ENCODE peak calls at places on chromosomes 4 and X, in eight cellular contexts. One of them, this sample, is unnamed.

GRCh38 chr4:73450398-73451004 is 14.5 kb downstream of the AFP start:
- DNase-seq in H9: peak; percentile 35
- DNase-seq in HepG2: no peak
- DNase-seq in GM23338: peak; percentile 47
- DNase-seq in GM23248: peak; percentile 95
- DNase-seq in H1: peak; percentile 51
- DNase-seq in PC-9: no peak
- DNase-seq in mammary epithelial cell: peak; percentile 52
- DNase-seq in this sample: no peak

GRCh38 chr4:139907001-139907809 is 241.6 kb downstream of the MGST2 start:
- DNase-seq in H9: no peak
- DNase-seq in HepG2: no peak
- DNase-seq in GM23338: no peak
- DNase-seq in GM23248: no peak
- DNase-seq in H1: no peak
- DNase-seq in PC-9: no peak
- DNase-seq in mammary epithelial cell: no peak
- DNase-seq in this sample: no peak

GRCh38 chrX:136457303-136457917 is 30.3 kb upstream of the BRS3 start:
- DNase-seq in H9: no peak
- DNase-seq in HepG2: no peak
- DNase-seq in GM23338: no peak
- DNase-seq in GM23248: no peak
- DNase-seq in H1: no peak
- DNase-seq in PC-9: peak; percentile 96
- DNase-seq in mammary epithelial cell: no peak
- DNase-seq in this sample: no peak

GRCh38 chr4:54703182-54703581 is 45.4 kb downstream of the KIT start:
- DNase-seq in H9: no peak
- DNase-seq in HepG2: no peak
- DNase-seq in GM23338: no peak
- DNase-seq in GM23248: no peak
- DNase-seq in H1: no peak
- DNase-seq in PC-9: no peak
- DNase-seq in mammary epithelial cell: no peak
- DNase-seq in this sample: no peak

GRCh38 chrX:38045697-38046096 is 39.3 kb downstream of the SYTL5 start:
- DNase-seq in H9: no peak
- DNase-seq in HepG2: no peak
- DNase-seq in GM23338: no peak
- DNase-seq in GM23248: no peak
- DNase-seq in H1: no peak
- DNase-seq in PC-9: no peak
- DNase-seq in mammary epithelial cell: no peak
- DNase-seq in this sample: no peak

GRCh38 chr4:175469519-175469918 is 342.5 kb downstream of the GPM6A start:
- DNase-seq in H9: no peak
- DNase-seq in HepG2: no peak
- DNase-seq in GM23338: no peak
- DNase-seq in GM23248: peak; percentile 52
- DNase-seq in H1: no peak
- DNase-seq in PC-9: peak; percentile 45
- DNase-seq in mammary epithelial cell: peak; percentile 12
- DNase-seq in this sample: no peak

GRCh38 chr4:29734343-29734742 is 985.8 kb upstream of the PCDH7 start:
- DNase-seq in H9: no peak
- DNase-seq in HepG2: no peak
- DNase-seq in GM23338: no peak
- DNase-seq in GM23248: no peak
- DNase-seq in H1: no peak
- DNase-seq in PC-9: no peak
- DNase-seq in mammary epithelial cell: no peak
- DNase-seq in this sample: no peak

GRCh38 chrX:155662297-155662696 is 49.5 kb upstream of the TMLHE start:
- DNase-seq in H9: no peak
- DNase-seq in HepG2: peak; percentile 1
- DNase-seq in GM23338: peak; percentile 35
- DNase-seq in GM23248: peak; percentile 4
- DNase-seq in H1: no peak
- DNase-seq in PC-9: no peak
- DNase-seq in mammary epithelial cell: no peak
- DNase-seq in this sample: no peak

GRCh38 chr4:13546855-13547562 is 2.7 kb upstream of the NKX3-2 start:
- DNase-seq in H9: peak; percentile 80
- DNase-seq in HepG2: no peak
- DNase-seq in GM23338: peak; percentile 80
- DNase-seq in GM23248: no peak
- DNase-seq in H1: peak; percentile 84
- DNase-seq in PC-9: no peak
- DNase-seq in mammary epithelial cell: no peak
- DNase-seq in this sample: peak; percentile 12

GRCh38 chr4:73870778-73871177 is 1.6 kb downstream of the CXCL1 start:
- DNase-seq in H9: no peak
- DNase-seq in HepG2: no peak
- DNase-seq in GM23338: no peak
- DNase-seq in GM23248: no peak
- DNase-seq in H1: no peak
- DNase-seq in PC-9: no peak
- DNase-seq in mammary epithelial cell: no peak
- DNase-seq in this sample: no peak

GRCh38 chrX:49829016-49829415 is at the start of gene PAGE4:
- DNase-seq in H9: peak; percentile 65
- DNase-seq in HepG2: no peak
- DNase-seq in GM23338: peak; percentile 45
- DNase-seq in GM23248: no peak
- DNase-seq in H1: no peak
- DNase-seq in PC-9: no peak
- DNase-seq in mammary epithelial cell: no peak
- DNase-seq in this sample: peak; percentile 1

GRCh38 chrX:63434665-63435064 is 83.5 kb upstream of the SPIN4 start:
- DNase-seq in H9: peak; percentile 43
- DNase-seq in HepG2: no peak
- DNase-seq in GM23338: peak; percentile 48
- DNase-seq in GM23248: no peak
- DNase-seq in H1: no peak
- DNase-seq in PC-9: peak; percentile 86
- DNase-seq in mammary epithelial cell: peak; percentile 67
- DNase-seq in this sample: no peak

GRCh38 chrX:126165721-126166401 is at the start of gene DCAF12L2:
- DNase-seq in H9: peak; percentile 47
- DNase-seq in HepG2: no peak
- DNase-seq in GM23338: peak; percentile 48
- DNase-seq in GM23248: peak; percentile 1
- DNase-seq in H1: peak; percentile 46
- DNase-seq in PC-9: no peak
- DNase-seq in mammary epithelial cell: no peak
- DNase-seq in this sample: no peak

GRCh38 chr4:27934881-27935280 is 1074.2 kb downstream of the STIM2 start:
- DNase-seq in H9: no peak
- DNase-seq in HepG2: no peak
- DNase-seq in GM23338: no peak
- DNase-seq in GM23248: no peak
- DNase-seq in H1: no peak
- DNase-seq in PC-9: no peak
- DNase-seq in mammary epithelial cell: no peak
- DNase-seq in this sample: no peak

GRCh38 chr4:136922066-136922465 is 610.2 kb downstream of the PCDH18 start:
- DNase-seq in H9: no peak
- DNase-seq in HepG2: no peak
- DNase-seq in GM23338: no peak
- DNase-seq in GM23248: no peak
- DNase-seq in H1: no peak
- DNase-seq in PC-9: no peak
- DNase-seq in mammary epithelial cell: no peak
- DNase-seq in this sample: no peak

GRCh38 chrX:108090474-108091265 is 672 bp downstream of the PSMD10 start:
- DNase-seq in H9: no peak
- DNase-seq in HepG2: peak; percentile 13
- DNase-seq in GM23338: no peak
- DNase-seq in GM23248: peak; percentile 62
- DNase-seq in H1: no peak
- DNase-seq in PC-9: peak; percentile 38
- DNase-seq in mammary epithelial cell: peak; percentile 32
- DNase-seq in this sample: no peak

GRCh38 chrX:150363561-150364346 is 637 bp downstream of the MAMLD1 start:
- DNase-seq in H9: peak; percentile 34
- DNase-seq in HepG2: no peak
- DNase-seq in GM23338: peak; percentile 59
- DNase-seq in GM23248: peak; percentile 76
- DNase-seq in H1: peak; percentile 50
- DNase-seq in PC-9: no peak
- DNase-seq in mammary epithelial cell: peak; percentile 45
- DNase-seq in this sample: no peak

GRCh38 chr4:158810487-158811215 is 41.8 kb downstream of the FNIP2 start:
- DNase-seq in H9: no peak
- DNase-seq in HepG2: no peak
- DNase-seq in GM23338: no peak
- DNase-seq in GM23248: peak; percentile 99
- DNase-seq in H1: no peak
- DNase-seq in PC-9: peak; percentile 89
- DNase-seq in mammary epithelial cell: peak; percentile 87
- DNase-seq in this sample: no peak

GRCh38 chr4:5467111-5467510 is 241.2 kb downstream of the EVC2 start:
- DNase-seq in H9: no peak
- DNase-seq in HepG2: no peak
- DNase-seq in GM23338: peak; percentile 16
- DNase-seq in GM23248: no peak
- DNase-seq in H1: no peak
- DNase-seq in PC-9: no peak
- DNase-seq in mammary epithelial cell: no peak
- DNase-seq in this sample: no peak

GRCh38 chr4:115424852-115425251 is 311.4 kb upstream of the NDST4 start:
- DNase-seq in H9: no peak
- DNase-seq in HepG2: no peak
- DNase-seq in GM23338: no peak
- DNase-seq in GM23248: no peak
- DNase-seq in H1: no peak
- DNase-seq in PC-9: no peak
- DNase-seq in mammary epithelial cell: peak; percentile 80
- DNase-seq in this sample: no peak

DNA sequence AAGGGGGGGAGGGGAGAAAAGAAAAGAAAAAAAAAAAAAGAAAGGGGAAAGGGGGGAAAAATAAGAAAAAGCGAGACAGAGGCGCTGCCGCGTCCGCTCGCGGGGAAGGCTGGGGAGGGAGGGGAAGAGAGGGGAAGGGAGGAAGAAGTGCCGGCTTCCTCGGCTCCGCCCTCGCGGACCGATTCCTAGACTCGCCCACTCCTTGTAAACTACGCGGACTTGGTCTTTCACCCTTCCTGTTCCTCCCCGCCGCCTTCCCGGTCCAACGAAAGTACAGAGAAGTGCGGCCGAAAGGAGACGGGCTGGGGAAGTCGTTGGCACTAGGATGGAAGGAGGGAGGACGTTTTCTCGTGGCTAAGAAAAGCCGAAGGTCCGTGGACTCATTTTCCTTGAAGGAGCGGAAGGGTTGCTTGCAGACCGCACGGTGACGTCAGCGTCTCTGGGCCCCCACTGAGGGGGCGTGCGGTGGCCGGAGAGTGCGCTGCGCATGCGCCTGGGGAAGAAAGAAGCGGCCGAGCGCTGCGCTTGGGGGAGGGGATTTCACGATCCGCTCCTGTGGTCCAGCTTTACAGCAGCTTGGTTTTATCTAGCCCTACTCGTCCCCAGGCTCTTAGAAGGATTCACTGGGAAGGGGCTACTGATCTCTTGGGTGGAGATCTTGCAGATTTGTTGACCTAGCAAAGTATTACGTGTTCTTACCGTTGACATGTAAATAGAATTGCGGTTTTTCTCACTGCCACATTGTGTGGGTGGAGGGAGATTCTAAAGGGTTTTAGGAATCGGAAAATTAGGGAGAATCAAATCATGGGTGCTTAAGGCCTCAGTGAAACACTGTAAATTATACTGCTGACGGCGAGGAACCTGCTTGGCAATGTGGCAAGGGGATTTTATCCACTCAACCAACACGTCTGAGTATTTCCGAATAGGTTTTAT is at the start of gene CCNI:
- DNase-seq in H9: peak; percentile 97
- DNase-seq in HepG2: peak; percentile 90
- DNase-seq in GM23338: peak; percentile 97
- DNase-seq in GM23248: peak; percentile 99
- DNase-seq in H1: peak; percentile 97
- DNase-seq in PC-9: peak; percentile 62
- DNase-seq in mammary epithelial cell: peak; percentile 96
- DNase-seq in this sample: peak; percentile 99
- H3K79me2 ChIP-seq in H9: peaks cover 28% of the 10 kb centered on the region
- H3K79me2 ChIP-seq in HepG2: peaks cover 40% of the 10 kb centered on the region
- H3K79me2 ChIP-seq in GM23338: peaks cover 39% of the 10 kb centered on the region
- H3K79me2 ChIP-seq in GM23248: peaks cover 72% of the 10 kb centered on the region
- H3K79me2 ChIP-seq in H1: peaks cover 18% of the 10 kb centered on the region
- H3K79me2 ChIP-seq in PC-9: peaks cover 37% of the 10 kb centered on the region
- H3K79me2 ChIP-seq in mammary epithelial cell: peaks cover 67% of the 10 kb centered on the region
- H3K79me2 ChIP-seq in this sample: peaks cover 72% of the 10 kb centered on the region

GRCh38 chr4:16231570-16232252 is 5.4 kb upstream of the TAPT1 start:
- DNase-seq in H9: no peak
- DNase-seq in HepG2: no peak
- DNase-seq in GM23338: no peak
- DNase-seq in GM23248: peak; percentile 49
- DNase-seq in H1: no peak
- DNase-seq in PC-9: no peak
- DNase-seq in mammary epithelial cell: no peak
- DNase-seq in this sample: no peak
- H3K27ac ChIP-seq in H9: no peak overlapping the region
- H3K27ac ChIP-seq in HepG2: no peak overlapping the region
- H3K27ac ChIP-seq in GM23338: no peak overlapping the region
- H3K27ac ChIP-seq in GM23248: peak overlapping the region; percentile 23
- H3K27ac ChIP-seq in H1: no peak overlapping the region
- H3K27ac ChIP-seq in PC-9: no peak overlapping the region
- H3K27ac ChIP-seq in mammary epithelial cell: no peak overlapping the region
- H3K27ac ChIP-seq in this sample: peak overlapping the region; percentile 92

GRCh38 chr4:189087981-189088380 is 852.7 kb upstream of the FRG1 start:
- DNase-seq in H9: no peak
- DNase-seq in HepG2: no peak
- DNase-seq in GM23338: no peak
- DNase-seq in GM23248: no peak
- DNase-seq in H1: no peak
- DNase-seq in PC-9: no peak
- DNase-seq in mammary epithelial cell: no peak
- DNase-seq in this sample: no peak
- H3K4me1 ChIP-seq in H9: no peaks in the 10 kb centered on the region
- H3K4me1 ChIP-seq in HepG2: no peaks in the 10 kb centered on the region
- H3K4me1 ChIP-seq in GM23338: peaks cover 10% of the 10 kb centered on the region
- H3K4me1 ChIP-seq in GM23248: no peaks in the 10 kb centered on the region
- H3K4me1 ChIP-seq in H1: peaks cover 2% of the 10 kb centered on the region
- H3K4me1 ChIP-seq in PC-9: no peaks in the 10 kb centered on the region
- H3K4me1 ChIP-seq in mammary epithelial cell: no peaks in the 10 kb centered on the region
- H3K4me1 ChIP-seq in this sample: no peaks in the 10 kb centered on the region

DNA sequence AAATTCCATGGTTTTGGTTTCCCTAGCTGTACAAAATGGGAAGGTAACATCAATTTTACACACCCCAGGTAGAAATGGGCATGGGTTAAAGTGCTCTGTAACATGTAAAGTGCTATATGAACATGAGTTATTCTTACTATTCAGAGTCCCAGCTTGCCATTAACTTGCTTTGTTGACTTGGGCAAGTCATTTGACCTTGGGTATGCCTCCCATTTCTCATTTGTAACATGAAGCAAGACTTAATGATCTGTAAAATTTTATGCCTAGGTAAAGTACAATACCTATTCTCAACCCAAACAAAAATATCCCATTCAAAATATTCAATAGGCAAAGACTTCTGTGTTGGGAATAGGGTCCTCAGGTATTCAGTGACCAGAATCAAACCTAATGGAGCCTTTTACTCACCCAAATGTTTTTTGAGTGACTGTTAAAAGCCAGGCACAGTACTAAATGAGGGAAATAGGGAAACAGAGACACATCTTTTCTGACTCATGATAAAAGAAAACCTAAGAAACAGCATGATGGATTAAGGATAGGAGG is 126.6 kb downstream of the SH3RF1 start:
- DNase-seq in H9: no peak
- DNase-seq in HepG2: no peak
- DNase-seq in GM23338: no peak
- DNase-seq in GM23248: no peak
- DNase-seq in H1: no peak
- DNase-seq in PC-9: no peak
- DNase-seq in mammary epithelial cell: no peak
- DNase-seq in this sample: no peak
- H3K79me2 ChIP-seq in H9: no peaks in the 10 kb centered on the region
- H3K79me2 ChIP-seq in HepG2: no peaks in the 10 kb centered on the region
- H3K79me2 ChIP-seq in GM23338: no peaks in the 10 kb centered on the region
- H3K79me2 ChIP-seq in GM23248: peaks cover 89% of the 10 kb centered on the region
- H3K79me2 ChIP-seq in H1: no peaks in the 10 kb centered on the region
- H3K79me2 ChIP-seq in PC-9: no peaks in the 10 kb centered on the region
- H3K79me2 ChIP-seq in mammary epithelial cell: no peaks in the 10 kb centered on the region
- H3K79me2 ChIP-seq in this sample: no peaks in the 10 kb centered on the region

This sample was measured in OCI-LY7.